ENCODE peak calls at places on chromosomes 11 and 22, in seven cellular contexts. K is right lobe of liver, V is pancreas, G is PC-3, R is lower lobe of right lung, C is stomach, Y is cardiac muscle cell. L is an unnamed sample. For H3K4me1, the result is how much of the 10 kb centered on the place peaks cover.

GRCh38 chr22:20993304-20994127 is 8.4 kb downstream of the THAP7 start:
- DNase-seq in Y (no peak), G (no peak), C (no peak), V (peak), R (no peak), K (no peak), L (peak)

GRCh38 chr11:100849009-100849913 is 162.2 kb downstream of the ARHGAP42 start:
- DNase-seq in Y (no peak), K (no peak), G (no peak), V (no peak), C (no peak), R (no peak), L (no peak)

GRCh38 chr11:47595029-47595428 is 818 bp upstream of the C1QTNF4 start:
- DNase-seq in G (no peak), V (no peak), K (no peak), R (no peak), C (no peak), Y (peak), L (no peak)

GRCh38 chr11:596374-596773 is 19.4 kb downstream of the IRF7 start:
- DNase-seq in K (no peak), G (no peak), V (no peak), Y (no peak), R (no peak), C (no peak), L (no peak)

GRCh38 chr11:45400594-45400993 is 114.5 kb upstream of the SYT13 start:
- DNase-seq in C (no peak), R (no peak), G (peak), V (no peak), K (no peak), Y (no peak), L (no peak)

GRCh38 chr11:75765116-75765515 is 3.5 kb upstream of the DGAT2 start:
- DNase-seq in G (no peak), R (no peak), Y (no peak), K (peak), V (no peak), C (no peak), L (no peak)

GRCh38 chr11:108508653-108509593 is 10.7 kb upstream of the POGLUT3 start:
- DNase-seq in V (no peak), C (no peak), K (no peak), R (no peak), G (no peak), Y (no peak), L (no peak)

GRCh38 chr11:63560506-63561179 is 2.5 kb downstream of the PLAAT2 start:
- DNase-seq in G (peak), Y (no peak), V (peak), K (no peak), R (peak), C (peak), L (peak)

GRCh38 chr22:43308451-43309235 is 34.5 kb downstream of the SCUBE1 start:
- DNase-seq in K (no peak), G (no peak), C (no peak), V (no peak), Y (no peak), R (no peak), L (no peak)

GRCh38 chr11:84468255-84468654 is 1158.9 kb downstream of the DLG2 start:
- DNase-seq in G (no peak), C (no peak), V (no peak), K (no peak), R (no peak), Y (no peak), L (no peak)

GRCh38 chr11:6655020-6655789 is 404 bp downstream of the DCHS1 start:
- DNase-seq in R (no peak), Y (peak), K (no peak), V (no peak), G (no peak), C (no peak), L (peak)

GRCh38 chr11:94151903-94152677 is 23.4 kb downstream of the PANX1 start:
- DNase-seq in Y (no peak), G (peak), V (no peak), K (no peak), C (peak), R (no peak), L (peak)

GRCh38 chr11:133894956-133895549 is 49.7 kb upstream of the SPATA19 start:
- DNase-seq in V (no peak), G (no peak), C (peak), K (no peak), R (no peak), Y (peak), L (no peak)

GRCh38 chr22:48744283-48744641 is 1083.4 kb downstream of the BRD1 start:
- DNase-seq in Y (no peak), K (peak), G (no peak), C (peak), R (no peak), V (no peak), L (no peak)

GRCh38 chr11:76280151-76280881 is 74.0 kb upstream of the WNT11 start:
- DNase-seq in Y (no peak), R (no peak), G (no peak), V (no peak), K (no peak), C (no peak), L (no peak)

GRCh38 chr11:103699216-103699615 is 337.2 kb upstream of the DDI1 start:
- DNase-seq in G (peak), R (no peak), C (no peak), Y (no peak), K (no peak), V (no peak), L (no peak)

GRCh38 chr11:95266751-95267374 is 35.9 kb upstream of the SESN3 start:
- DNase-seq in G (no peak), V (no peak), Y (no peak), R (no peak), C (no peak), K (no peak), L (no peak)

GRCh38 chr11:61881397-61881796 is 9.9 kb downstream of the FADS3 start:
- DNase-seq in C (no peak), R (no peak), V (no peak), G (no peak), Y (no peak), K (no peak), L (no peak)

GRCh38 chr11:120401506-120401905 is 65.3 kb downstream of the ARHGEF12 start:
- DNase-seq in G (no peak), C (no peak), V (no peak), R (no peak), Y (no peak), K (no peak), L (no peak)

GRCh38 chr11:120398184-120398583 is 62.0 kb downstream of the ARHGEF12 start:
- DNase-seq in V (no peak), C (no peak), Y (no peak), K (no peak), G (no peak), R (no peak), L (no peak)

GRCh38 chr11:120395778-120396177 is 59.6 kb downstream of the ARHGEF12 start:
- DNase-seq in V (no peak), K (no peak), R (no peak), C (no peak), G (no peak), Y (no peak), L (no peak)

GRCh38 chr11:120400564-120401364 is 64.6 kb downstream of the ARHGEF12 start:
- DNase-seq in K (no peak), R (no peak), C (no peak), G (peak), Y (no peak), V (no peak), L (no peak)

DNA sequence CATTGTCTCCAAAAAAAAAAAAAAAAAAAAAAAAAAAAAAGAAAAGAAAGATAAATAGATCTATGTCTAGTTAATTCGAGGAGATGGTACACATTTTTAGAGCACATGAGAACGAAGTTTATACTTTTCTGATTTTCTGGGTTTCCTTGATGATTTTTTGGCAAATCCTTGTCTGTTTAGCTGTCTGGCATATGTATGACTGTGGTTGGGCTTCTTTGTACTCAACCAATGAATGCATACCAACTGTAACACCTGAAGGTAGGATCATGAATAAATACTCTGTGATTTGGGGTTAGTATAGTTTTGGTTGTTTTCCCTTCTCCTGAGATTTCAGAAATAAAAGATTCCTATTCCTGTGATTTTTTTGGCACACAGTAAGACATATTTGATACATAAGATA is 63.1 kb downstream of the ARHGEF12 start:
- DNase-seq in G (no peak), K (no peak), Y (no peak), R (no peak), C (no peak), V (no peak), L (no peak)
- H3K4me1 ChIP-seq in G (under half), K (under half), Y (under half), R (under half), C (under half), V (under half), L (under half)

GRCh38 chr22:49964493-49965290 is 4.1 kb downstream of the PIM3 start:
- DNase-seq in R (peak), C (peak), K (no peak), G (no peak), Y (no peak), V (peak), L (peak)
- H3K4me1 ChIP-seq in R (half or more), C (half or more), K (half or more), G (under half), Y (under half), V (under half), L (under half)

DNA sequence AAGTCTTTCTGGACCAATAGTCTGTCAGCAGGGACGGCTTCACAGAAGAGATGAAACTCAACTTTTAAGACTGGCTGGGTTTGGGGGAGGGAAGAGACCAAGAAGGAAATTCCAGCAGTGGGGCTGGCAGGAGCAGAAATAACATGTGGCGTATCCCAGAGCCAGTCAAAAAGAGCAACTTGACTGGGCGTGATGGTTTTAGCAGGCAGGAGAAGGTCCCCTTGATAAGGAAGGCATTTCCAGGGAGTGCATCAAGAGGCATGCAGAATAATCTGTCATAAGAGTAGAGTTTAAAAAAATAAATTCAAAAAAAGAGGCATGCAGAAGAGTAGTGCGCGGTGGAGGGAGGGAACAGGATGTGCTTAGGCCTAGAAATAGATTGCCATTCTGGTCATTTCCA is 52.5 kb downstream of the C22orf31 start:
- DNase-seq in C (no peak), V (no peak), K (no peak), G (no peak), R (no peak), Y (peak), L (no peak)
- H3K4me1 ChIP-seq in C (under half), V (under half), K (under half), G (under half), R (under half), Y (half or more), L (under half)

GRCh38 chr11:65554842-65555395 is 3.2 kb downstream of the LTBP3 start:
- DNase-seq in G (no peak), Y (no peak), C (no peak), R (no peak), V (no peak), K (no peak), L (peak)

GRCh38 chr11:65551572-65552398 is 6.4 kb downstream of the LTBP3 start:
- DNase-seq in V (peak), K (peak), Y (peak), G (peak), R (peak), C (peak), L (peak)

GRCh38 chr11:65553301-65554001 is 4.7 kb downstream of the LTBP3 start:
- DNase-seq in R (no peak), G (no peak), V (no peak), K (no peak), C (no peak), Y (no peak), L (peak)

GRCh38 chr11:65554057-65554818 is 3.9 kb downstream of the LTBP3 start:
- DNase-seq in V (no peak), K (no peak), C (no peak), Y (no peak), R (no peak), G (no peak), L (peak)

GRCh38 chr11:65552413-65552951 is 5.7 kb downstream of the LTBP3 start:
- DNase-seq in Y (no peak), V (no peak), G (no peak), C (no peak), K (no peak), R (no peak), L (no peak)
- H3K4me1 ChIP-seq in Y (under half), V (under half), G (under half), C (half or more), K (under half), R (under half), L (under half)

DNA sequence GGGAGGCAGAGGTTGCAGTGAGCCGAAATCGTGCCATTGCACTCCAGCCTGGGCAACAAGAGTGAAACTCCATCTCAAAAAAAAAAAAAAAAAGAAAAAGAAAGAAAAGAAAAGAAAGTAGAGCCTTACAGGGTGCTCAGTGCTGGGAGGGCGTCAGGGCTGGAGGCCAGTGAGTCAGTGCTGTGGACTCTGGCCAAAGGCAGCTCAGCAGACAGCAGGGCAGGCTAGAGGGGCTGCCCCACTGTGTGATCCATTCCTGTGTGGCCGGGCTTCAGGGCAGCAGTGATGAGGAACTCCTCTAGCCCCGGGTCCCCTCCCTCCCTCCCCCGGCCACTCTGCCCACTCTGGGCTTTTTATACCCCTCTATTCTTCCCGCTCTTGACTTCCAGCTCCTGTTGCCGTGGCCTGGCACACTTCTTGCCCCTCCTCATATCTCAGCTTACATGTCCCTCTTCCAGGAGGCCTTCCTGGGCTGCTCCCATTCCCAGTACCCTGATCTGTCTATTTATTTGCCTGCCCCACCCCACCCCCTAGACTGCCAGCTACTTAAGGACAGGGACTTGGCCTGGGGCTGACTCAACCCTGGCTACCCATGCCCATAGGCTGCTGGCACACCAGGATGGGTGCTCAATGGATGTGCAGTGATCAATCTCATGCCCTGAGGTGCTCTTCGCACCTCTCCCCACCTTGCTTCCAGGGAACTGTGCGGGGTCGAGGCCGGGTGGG is 10.1 kb downstream of the SYT12 start:
- DNase-seq in Y (no peak), R (no peak), V (no peak), K (no peak), G (peak), C (no peak), L (no peak)
- H3K4me1 ChIP-seq in Y (under half), R (under half), V (under half), K (under half), G (under half), C (under half), L (under half)

DNA sequence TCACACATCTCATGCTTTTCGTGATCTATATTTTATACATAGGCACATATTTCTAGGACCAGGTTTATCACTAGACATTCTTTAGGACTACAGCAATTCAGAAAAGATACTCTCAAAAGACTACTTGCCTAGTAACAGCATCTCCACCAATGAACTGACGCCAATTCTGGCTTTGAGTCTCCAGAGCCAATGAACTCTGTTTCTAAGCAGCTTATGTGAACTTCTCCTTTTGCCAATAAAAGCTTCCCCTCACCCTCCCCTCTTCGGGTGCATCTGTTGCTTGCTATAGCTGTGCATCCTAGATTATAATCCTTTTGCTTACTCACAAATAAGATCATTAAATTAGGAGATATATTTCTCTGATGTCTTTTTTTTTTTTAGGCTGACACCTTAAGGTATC is 11.4 kb upstream of the ANKK1 start:
- DNase-seq in R (no peak), V (no peak), G (no peak), C (no peak), K (no peak), Y (peak), L (no peak)
- H3K4me1 ChIP-seq in R (under half), V (under half), G (under half), C (under half), K (under half), Y (under half), L (under half)

DNA sequence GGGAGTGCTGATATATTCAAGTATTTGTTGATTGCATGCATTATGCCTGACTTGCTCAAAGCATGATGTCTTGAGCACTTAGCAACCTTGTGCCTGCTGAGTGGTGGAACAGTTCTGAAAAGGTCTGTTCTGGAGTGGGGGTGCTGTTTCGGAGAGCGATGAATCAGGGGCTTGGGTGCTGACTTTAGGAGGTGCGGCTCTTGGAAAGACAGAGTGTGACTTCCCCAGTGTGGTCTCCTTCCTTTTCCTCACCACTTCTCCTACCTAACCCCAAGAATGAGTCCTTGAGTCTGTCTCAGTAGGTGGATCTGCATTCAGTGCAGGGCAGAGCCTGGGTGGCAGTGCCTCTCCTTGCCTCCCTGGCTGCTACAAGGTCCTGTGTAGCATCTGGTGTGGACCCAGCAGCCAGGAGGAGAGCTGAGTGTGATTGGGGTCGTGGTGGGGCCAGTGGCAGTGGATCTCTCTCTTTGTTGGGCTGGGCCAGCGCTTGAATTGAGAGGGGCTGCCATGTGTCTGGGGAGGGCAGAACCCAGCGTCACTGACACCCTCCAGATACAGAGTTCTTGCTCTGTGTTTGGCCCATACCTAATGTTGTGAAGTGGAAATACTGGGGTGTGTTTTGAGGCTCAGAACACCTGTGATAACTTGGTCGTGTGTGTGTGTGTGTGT is 35.9 kb downstream of the ST3GAL4 start:
- DNase-seq in K (no peak), Y (no peak), V (peak), G (no peak), R (no peak), C (no peak), L (peak)
- H3K4me1 ChIP-seq in K (under half), Y (under half), V (under half), G (under half), R (under half), C (under half), L (under half)

L was measured in right cardiac atrium.